ENCODE peak calls at places on chromosome 2, in nine cellular contexts. H is dorsolateral prefrontal cortex; B is ecto neural progenitor cell; W is activated naive CD4-positive, alpha-beta T cell; S is T-helper 17 cell; N is stimulated activated naive CD8-positive, alpha-beta T cell treated with anti-CD3 and anti-CD28 coated beads, Interleukin-15, Interleukin-2, amounts not matched to agents 100 U/mL and 50 U/mL, for 24 hours; V is GM23338; Q is GM18507; A is activated T-helper 9 cell treated with anti-CD3 and anti-CD28 coated beads, Interleukin-2, amount 50 U/mL, for 16 hours. L is an unnamed sample.

GRCh38 chr2:159093496-159093895 is 125.1 kb downstream of the TANC1 start:
- DNase-seq in A (no peak), Q (no peak), B (no peak), H (no peak), W (no peak), S (no peak), N (no peak), V (no peak), L (no peak)

GRCh38 chr2:30649278-30649677 is 158.0 kb downstream of the CAPN13 start:
- DNase-seq in Q (no peak), A (no peak), N (no peak), H (peak), V (no peak), S (no peak), W (no peak), B (no peak), L (no peak)

GRCh38 chr2:169221745-169222369 is 140.5 kb downstream of the LRP2 start:
- DNase-seq in N (no peak), H (no peak), S (no peak), W (no peak), A (no peak), Q (no peak), B (no peak), V (peak), L (peak)

GRCh38 chr2:96549967-96550786 is 13.6 kb downstream of the ARID5A start:
- DNase-seq in A (no peak), V (peak), S (no peak), B (peak), W (no peak), N (no peak), Q (no peak), H (no peak), L (no peak)

GRCh38 chr2:186841940-186842339 is 7.0 kb downstream of the ZSWIM2 start:
- DNase-seq in S (no peak), A (no peak), V (no peak), Q (no peak), W (no peak), N (no peak), H (no peak), B (no peak), L (peak)

GRCh38 chr2:2809771-2810170 is 478.7 kb upstream of the MYT1L start:
- DNase-seq in B (no peak), V (no peak), H (no peak), N (no peak), Q (no peak), A (no peak), W (no peak), S (no peak), L (no peak)

GRCh38 chr2:128687551-128687945 is 368.9 kb upstream of the HS6ST1 start:
- DNase-seq in W (no peak), S (no peak), N (no peak), Q (no peak), A (no peak), B (no peak), H (no peak), V (no peak), L (no peak)

GRCh38 chr2:28408764-28409599 is 16.3 kb downstream of the FOSL2 start:
- DNase-seq in Q (no peak), B (no peak), W (peak), H (no peak), N (peak), V (no peak), A (peak), S (peak), L (no peak)

GRCh38 chr2:186113284-186113683 is 372.8 kb upstream of the ZC3H15 start:
- DNase-seq in A (no peak), W (no peak), S (no peak), Q (no peak), B (no peak), N (no peak), V (no peak), H (no peak), L (no peak)

GRCh38 chr2:120856421-120856862 is 120.8 kb downstream of the GLI2 start:
- DNase-seq in S (no peak), Q (no peak), W (no peak), H (no peak), V (peak), A (no peak), B (peak), N (no peak), L (no peak)

GRCh38 chr2:166653185-166653813 is 159.2 kb upstream of the SCN7A start:
- DNase-seq in N (no peak), S (no peak), B (no peak), W (no peak), A (no peak), Q (no peak), H (no peak), V (no peak), L (peak)

GRCh38 chr2:162840598-162841246 is 2.2 kb upstream of the KCNH7 start:
- DNase-seq in Q (no peak), S (no peak), H (peak), B (peak), W (no peak), V (peak), A (no peak), N (peak), L (peak)

GRCh38 chr2:202848813-202849212 is 22.8 kb downstream of the ICA1L start:
- DNase-seq in V (no peak), S (no peak), N (peak), B (no peak), W (peak), Q (no peak), H (no peak), A (no peak), L (no peak)

GRCh38 chr2:23584054-23584745 is 199.2 kb downstream of the KLHL29 start:
- DNase-seq in H (no peak), B (no peak), W (no peak), S (no peak), N (no peak), V (no peak), A (no peak), Q (no peak), L (no peak)

GRCh38 chr2:179264238-179265081 is at the start of gene SESTD1:
- DNase-seq in A (peak), S (peak), H (peak), W (peak), N (peak), V (peak), B (peak), Q (peak), L (peak)

GRCh38 chr2:120283649-120284048 is 31.0 kb downstream of the RALB start:
- DNase-seq in B (no peak), V (peak), Q (no peak), N (no peak), W (no peak), H (no peak), S (no peak), A (no peak), L (no peak)

GRCh38 chr2:197294260-197294659 is 16.3 kb downstream of the ANKRD44 start:
- DNase-seq in B (no peak), A (no peak), H (no peak), S (no peak), V (no peak), W (no peak), Q (no peak), N (no peak), L (no peak)

GRCh38 chr2:147933931-147934330 is 86.6 kb downstream of the ORC4 start:
- DNase-seq in N (no peak), B (no peak), V (peak), S (no peak), Q (no peak), A (no peak), H (no peak), W (no peak), L (no peak)

GRCh38 chr2:199692489-199692888 is 158.5 kb downstream of the FTCDNL1 start:
- DNase-seq in N (no peak), H (no peak), S (no peak), W (no peak), Q (no peak), B (no peak), V (no peak), A (no peak), L (no peak)

GRCh38 chr2:25787020-25787419 is 91.3 kb downstream of the ASXL2 start:
- DNase-seq in B (no peak), W (no peak), V (peak), Q (no peak), N (no peak), A (no peak), H (no peak), S (no peak), L (no peak)

GRCh38 chr2:187451510-187451909 is 3.5 kb upstream of the CALCRL start:
- DNase-seq in Q (no peak), V (no peak), B (no peak), H (no peak), S (no peak), W (no peak), A (no peak), N (no peak), L (no peak)

GRCh38 chr2:12750166-12750905 is 33.6 kb downstream of the TRIB2 start:
- DNase-seq in N (no peak), H (no peak), W (no peak), S (no peak), B (no peak), Q (no peak), V (no peak), A (no peak), L (no peak)

GRCh38 chr2:183678908-183679307 is 554.7 kb downstream of the NUP35 start:
- DNase-seq in A (no peak), B (no peak), Q (no peak), V (peak), W (no peak), H (no peak), S (no peak), N (no peak), L (no peak)

GRCh38 chr2:229714736-229715541 is 584 bp upstream of the DNER start:
- DNase-seq in B (peak), N (peak), V (peak), S (peak), A (no peak), H (peak), Q (no peak), W (no peak), L (peak)

GRCh38 chr2:229752970-229753729 is 38.8 kb upstream of the DNER start:
- DNase-seq in N (no peak), V (peak), H (no peak), S (no peak), B (no peak), W (no peak), Q (no peak), A (no peak), L (no peak)

GRCh38 chr2:121217627-121218026 is 67.4 kb downstream of the TFCP2L1 start:
- DNase-seq in Q (no peak), W (no peak), B (no peak), H (no peak), V (no peak), S (no peak), A (no peak), N (no peak), L (no peak)

GRCh38 chr2:240902615-240903041 is 3.5 kb upstream of the CROCC2 start:
- DNase-seq in B (no peak), N (no peak), H (no peak), Q (no peak), S (no peak), W (no peak), V (no peak), A (no peak), L (no peak)

GRCh38 chr2:241762933-241763369 is 13.7 kb upstream of the GAL3ST2 start:
- DNase-seq in V (no peak), A (peak), W (no peak), H (no peak), S (no peak), Q (peak), N (peak), B (no peak), L (no peak)

GRCh38 chr2:195677884-195678283 is 20.9 kb downstream of the SLC39A10 start:
- DNase-seq in N (no peak), Q (no peak), A (no peak), W (no peak), B (no peak), V (no peak), H (no peak), S (no peak), L (no peak)

GRCh38 chr2:233422649-233423435 is 68.5 kb downstream of the DGKD start:
- DNase-seq in W (no peak), V (no peak), S (no peak), N (no peak), Q (no peak), B (peak), H (no peak), A (no peak), L (no peak)

GRCh38 chr2:172096661-172097547 is 5.8 kb downstream of the DLX2 start:
- DNase-seq in B (peak), S (no peak), V (peak), A (no peak), Q (no peak), W (no peak), N (no peak), H (no peak), L (peak)

GRCh38 chr2:148021059-148021985 is at the start of gene MBD5:
- DNase-seq in B (no peak), Q (no peak), A (peak), H (peak), W (peak), N (peak), V (peak), S (peak), L (peak)

GRCh38 chr2:135843671-135844070 is 6.7 kb upstream of the LCT start:
- DNase-seq in H (no peak), N (no peak), Q (no peak), A (no peak), S (no peak), B (no peak), V (no peak), W (no peak), L (peak)

GRCh38 chr2:39455826-39456225 is 18.7 kb upstream of the MAP4K3 start:
- DNase-seq in N (no peak), H (no peak), W (no peak), S (no peak), Q (no peak), V (no peak), B (no peak), A (no peak), L (no peak)

GRCh38 chr2:47534179-47534919 is 131.4 kb downstream of the MSH2 start:
- DNase-seq in V (no peak), S (no peak), B (peak), N (peak), Q (no peak), W (no peak), A (no peak), H (no peak), L (peak)

GRCh38 chr2:185531721-185532120 is 206.9 kb upstream of the FSIP2 start:
- DNase-seq in V (no peak), A (no peak), N (no peak), S (no peak), W (no peak), Q (no peak), B (no peak), H (no peak), L (no peak)

GRCh38 chr2:144426355-144426754 is 93.6 kb downstream of the ZEB2 start:
- DNase-seq in Q (no peak), S (no peak), W (no peak), N (no peak), B (no peak), H (no peak), A (no peak), V (no peak), L (no peak)

GRCh38 chr2:873651-874580 is 76.7 kb upstream of the SNTG2 start:
- DNase-seq in W (no peak), S (no peak), N (no peak), Q (no peak), A (no peak), B (no peak), H (no peak), V (no peak), L (no peak)